ENCODE peak calls at places on chromosomes 3 and 15, in eight cellular contexts. M is HCEC 1CT, L is HFFc6, D is lung microvascular endothelial cell, S is NCI-H1105, X is A549, F is WTC11, K is kidney tubule cell. B is an unnamed sample.

GRCh38 chr3:67790043-67790442 is 135.6 kb upstream of the SUCLG2 start:
- DNase-seq in M (peak; percentile 57), L (peak; percentile 47), D (peak; percentile 78), S (no peak), X (peak; percentile 49), F (peak; percentile 75), K (peak; percentile 29), B (peak; percentile 65)

GRCh38 chr15:69225355-69226027 is 65.1 kb downstream of the GLCE start:
- DNase-seq in M (peak; percentile 61), L (peak; percentile 46), D (peak; percentile 75), S (peak; percentile 11), X (peak; percentile 55), F (no peak), K (peak; percentile 41), B (peak; percentile 3)

GRCh38 chr15:27541581-27541980 is 557.5 kb downstream of the OCA2 start:
- DNase-seq in M (no peak), L (no peak), D (no peak), S (no peak), X (no peak), F (no peak), K (no peak), B (no peak)

GRCh38 chr15:40054746-40055575 is 16.0 kb upstream of the SRP14 start:
- DNase-seq in M (peak; percentile 84), L (no peak), D (no peak), S (peak; percentile 36), X (no peak), F (no peak), K (peak; percentile 82), B (no peak)

GRCh38 chr3:24522155-24522579 is 27.5 kb upstream of the THRB start:
- DNase-seq in M (no peak), L (no peak), D (no peak), S (no peak), X (no peak), F (peak; percentile 28), K (peak; percentile 20), B (no peak)

GRCh38 chr3:66428733-66429132 is 72.1 kb downstream of the LRIG1 start:
- DNase-seq in M (peak; percentile 97), L (peak; percentile 95), D (peak; percentile 97), S (peak; percentile 43), X (peak; percentile 85), F (no peak), K (peak; percentile 90), B (peak; percentile 93)

GRCh38 chr3:179279837-179280236 is 28.9 kb upstream of the KCNMB3 start:
- DNase-seq in M (no peak), L (no peak), D (no peak), S (no peak), X (no peak), F (no peak), K (no peak), B (no peak)

GRCh38 chr3:50390523-50391177 is 31.3 kb upstream of the TMEM115 start:
- DNase-seq in M (no peak), L (no peak), D (peak; percentile 70), S (peak; percentile 69), X (no peak), F (no peak), K (peak; percentile 9), B (no peak)

GRCh38 chr3:12308517-12308916 is 19.6 kb downstream of the PPARG start:
- DNase-seq in M (peak; percentile 90), L (peak; percentile 87), D (peak; percentile 56), S (no peak), X (peak; percentile 92), F (no peak), K (peak; percentile 98), B (no peak)

GRCh38 chr3:16361087-16361486 is 96.1 kb downstream of the OXNAD1 start:
- DNase-seq in M (no peak), L (no peak), D (no peak), S (no peak), X (no peak), F (no peak), K (no peak), B (no peak)

GRCh38 chr15:31325432-31325975 is 1.1 kb upstream of the KLF13 start:
- DNase-seq in M (peak; percentile 3), L (no peak), D (peak; percentile 60), S (peak; percentile 27), X (no peak), F (peak; percentile 47), K (no peak), B (peak; percentile 7)

GRCh38 chr15:89400121-89400996 is 65.7 kb upstream of the POLG start:
- DNase-seq in M (no peak), L (no peak), D (no peak), S (no peak), X (peak; percentile 30), F (peak; percentile 38), K (no peak), B (no peak)